ENCODE peak calls at places on chromosomes 13 and 19, in nine cellular contexts. I, V, N, E, B, F, T, R and D are unnamed samples.

GRCh38 chr13:109074436-109074835 is 445.0 kb downstream of the MYO16 start:
- DNase-seq in I (no peak), V (no peak), N (no peak), E (no peak), B (no peak), F (no peak), T (no peak), R (no peak), D (no peak)

GRCh38 chr13:65095118-65095517 is 2135.0 kb downstream of the PCDH9 start:
- DNase-seq in I (no peak), V (no peak), N (no peak), E (no peak), B (no peak), F (no peak), T (no peak), R (no peak), D (no peak)

GRCh38 chr19:12801466-12802266 is at the start of the genes PRDX2 and THSD8:
- DNase-seq in I (peak), V (no peak), N (peak), E (peak), B (peak), F (peak), T (peak), R (peak), D (peak)

GRCh38 chr19:17739121-17739875 is 12.0 kb upstream of the FCHO1 start:
- DNase-seq in I (peak), V (no peak), N (no peak), E (no peak), B (no peak), F (no peak), T (peak), R (peak), D (no peak)

GRCh38 chr13:77565635-77566034 is 30.1 kb downstream of the SCEL start:
- DNase-seq in I (no peak), V (no peak), N (no peak), E (no peak), B (no peak), F (no peak), T (no peak), R (no peak), D (no peak)

GRCh38 chr13:91368676-91369425 is 21.4 kb downstream of the MIR17HG start:
- DNase-seq in I (no peak), V (no peak), N (no peak), E (no peak), B (no peak), F (no peak), T (no peak), R (no peak), D (no peak)

GRCh38 chr13:46369506-46370268 is 17.4 kb downstream of the RUBCNL start:
- DNase-seq in I (no peak), V (no peak), N (no peak), E (no peak), B (no peak), F (no peak), T (no peak), R (no peak), D (no peak)

GRCh38 chr13:114219406-114219805 is 15.3 kb upstream of the CDC16 start:
- DNase-seq in I (no peak), V (no peak), N (no peak), E (no peak), B (no peak), F (no peak), T (no peak), R (no peak), D (no peak)

GRCh38 chr19:30312582-30313352 is 59.4 kb upstream of the ZNF536 start:
- DNase-seq in I (no peak), V (no peak), N (no peak), E (no peak), B (no peak), F (no peak), T (no peak), R (no peak), D (no peak)

GRCh38 chr19:57241181-57241580 is 749 bp downstream of the ZNF805 start:
- DNase-seq in I (no peak), V (no peak), N (no peak), E (no peak), B (no peak), F (no peak), T (no peak), R (no peak), D (no peak)

GRCh38 chr13:36090592-36090991 is 40.6 kb downstream of the DCLK1 start:
- DNase-seq in I (no peak), V (no peak), N (no peak), E (no peak), B (peak), F (no peak), T (no peak), R (peak), D (no peak)

GRCh38 chr13:107865643-107866006 is 349.7 kb downstream of the LIG4 start:
- DNase-seq in I (no peak), V (no peak), N (no peak), E (no peak), B (no peak), F (no peak), T (no peak), R (no peak), D (no peak)

GRCh38 chr19:913080-913748 is at the start of gene R3HDM4:
- DNase-seq in I (peak), V (peak), N (peak), E (peak), B (peak), F (peak), T (peak), R (peak), D (peak)

GRCh38 chr19:49214701-49215100 is 57.1 kb downstream of the TRPM4 start:
- DNase-seq in I (peak), V (no peak), N (no peak), E (no peak), B (no peak), F (no peak), T (no peak), R (no peak), D (no peak)

GRCh38 chr13:107809125-107809524 is 406.2 kb downstream of the LIG4 start:
- DNase-seq in I (no peak), V (no peak), N (no peak), E (no peak), B (no peak), F (no peak), T (no peak), R (no peak), D (no peak)

GRCh38 chr13:65387743-65388347 is 1842.3 kb downstream of the PCDH9 start:
- DNase-seq in I (no peak), V (no peak), N (no peak), E (no peak), B (no peak), F (no peak), T (no peak), R (no peak), D (no peak)

GRCh38 chr19:43644181-43644580 is 4.5 kb upstream of the CADM4 start:
- DNase-seq in I (no peak), V (no peak), N (no peak), E (no peak), B (no peak), F (no peak), T (no peak), R (no peak), D (no peak)

GRCh38 chr13:110215606-110216005 is 91.4 kb downstream of the COL4A1 start:
- DNase-seq in I (no peak), V (no peak), N (no peak), E (no peak), B (no peak), F (no peak), T (no peak), R (no peak), D (no peak)

GRCh38 chr13:111845621-111846351 is 221.2 kb upstream of the SOX1 start:
- DNase-seq in I (no peak), V (no peak), N (no peak), E (no peak), B (peak), F (peak), T (no peak), R (no peak), D (peak)

GRCh38 chr13:53064721-53065120 is 36.1 kb downstream of the OLFM4 start:
- DNase-seq in I (no peak), V (no peak), N (no peak), E (no peak), B (no peak), F (no peak), T (peak), R (no peak), D (no peak)

GRCh38 chr19:459724-460511 is 915 bp downstream of the SHC2 start:
- DNase-seq in I (peak), V (peak), N (peak), E (peak), B (peak), F (peak), T (peak), R (no peak), D (peak)

GRCh38 chr19:37933965-37934364 is 27.0 kb downstream of the SIPA1L3 start:
- DNase-seq in I (no peak), V (no peak), N (no peak), E (no peak), B (no peak), F (no peak), T (peak), R (no peak), D (no peak)

GRCh38 chr13:77827350-77827749 is 91.3 kb downstream of the EDNRB start:
- DNase-seq in I (no peak), V (no peak), N (no peak), E (no peak), B (no peak), F (no peak), T (peak), R (no peak), D (no peak)

GRCh38 chr13:90365130-90365529 is 982.4 kb upstream of the MIR17HG start:
- DNase-seq in I (no peak), V (no peak), N (no peak), E (no peak), B (no peak), F (no peak), T (no peak), R (no peak), D (no peak)

GRCh38 chr13:102690883-102691282 is 4.0 kb downstream of the METTL21C start:
- DNase-seq in I (no peak), V (no peak), N (no peak), E (no peak), B (no peak), F (no peak), T (no peak), R (no peak), D (no peak)

GRCh38 chr19:37930416-37930815 is 23.4 kb downstream of the SIPA1L3 start:
- DNase-seq in I (no peak), V (no peak), N (no peak), E (no peak), B (no peak), F (no peak), T (no peak), R (no peak), D (no peak)

GRCh38 chr19:44741841-44742352 is 6.6 kb upstream of the BCL3 start:
- DNase-seq in I (peak), V (peak), N (peak), E (peak), B (peak), F (no peak), T (peak), R (peak), D (peak)

GRCh38 chr13:100608906-100609305 is 20.3 kb upstream of the GGACT start:
- DNase-seq in I (peak), V (no peak), N (no peak), E (peak), B (no peak), F (no peak), T (no peak), R (no peak), D (no peak)

GRCh38 chr19:16532440-16533273 is 9.6 kb downstream of the CHERP start:
- DNase-seq in I (no peak), V (no peak), N (no peak), E (no peak), B (no peak), F (no peak), T (no peak), R (no peak), D (no peak)

GRCh38 chr13:43545317-43545874 is 241.4 kb downstream of the ENOX1 start:
- DNase-seq in I (no peak), V (no peak), N (no peak), E (no peak), B (no peak), F (no peak), T (no peak), R (no peak), D (no peak)
- H3K27ac ChIP-seq in I (no peak), V (no peak), N (no peak), E (no peak), B (no peak), F (no peak), T (no peak), R (no peak), D (no peak)

DNA sequence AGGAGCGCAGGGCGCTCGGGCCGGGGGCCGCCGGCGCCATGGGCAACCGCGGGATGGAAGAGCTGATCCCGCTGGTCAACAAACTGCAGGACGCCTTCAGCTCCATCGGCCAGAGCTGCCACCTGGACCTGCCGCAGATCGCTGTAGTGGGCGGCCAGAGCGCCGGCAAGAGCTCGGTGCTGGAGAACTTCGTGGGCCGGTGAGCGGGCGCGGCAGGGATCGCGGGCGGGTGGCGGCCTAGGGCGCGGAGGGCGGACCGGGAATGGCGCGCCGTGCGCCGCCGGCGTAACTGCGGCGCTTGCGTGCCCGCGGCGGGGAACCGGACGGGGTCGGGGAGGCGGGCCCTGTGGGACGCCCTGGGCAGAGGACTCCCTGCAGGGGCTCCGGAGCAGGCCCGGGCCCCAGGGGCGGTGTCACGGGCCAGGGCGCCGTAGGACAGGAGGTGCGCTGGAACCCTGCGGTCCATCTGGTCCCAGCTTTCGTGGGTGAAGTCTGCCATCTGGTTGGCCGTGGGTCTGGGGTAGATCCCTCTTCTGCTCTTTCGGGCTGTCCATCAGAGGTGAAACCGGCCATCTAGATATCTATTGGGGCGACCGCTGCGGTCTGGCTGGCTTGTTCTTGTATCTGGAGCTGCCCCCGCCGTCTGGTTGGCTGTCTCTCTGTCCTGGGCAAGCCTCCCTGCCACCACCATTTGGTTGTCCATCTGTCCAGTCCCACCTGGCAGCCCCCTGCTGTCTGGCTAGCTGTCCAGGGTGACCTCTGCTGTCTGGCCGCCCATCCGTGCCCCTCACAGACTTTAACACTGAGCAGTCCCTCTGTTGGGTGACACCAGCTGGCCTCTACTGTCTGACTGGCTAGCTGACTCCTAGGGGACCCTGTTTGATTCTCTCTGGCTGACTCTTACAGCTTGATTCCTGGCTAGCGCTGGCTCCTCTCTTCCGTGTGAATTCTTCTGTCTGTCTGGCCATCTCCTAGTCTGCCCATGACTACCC is 622 bp downstream of the DNM2 start:
- DNase-seq in I (peak), V (no peak), N (peak), E (no peak), B (no peak), F (peak), T (no peak), R (peak), D (no peak)
- H3K27ac ChIP-seq in I (peak), V (peak), N (peak), E (peak), B (peak), F (peak), T (peak), R (peak), D (peak)

GRCh38 chr13:98509271-98510155 is 67.4 kb downstream of the STK24 start:
- DNase-seq in I (peak), V (no peak), N (no peak), E (peak), B (peak), F (no peak), T (peak), R (peak), D (no peak)

GRCh38 chr13:98504371-98504963 is 72.4 kb downstream of the STK24 start:
- DNase-seq in I (no peak), V (no peak), N (no peak), E (no peak), B (no peak), F (no peak), T (no peak), R (no peak), D (no peak)

GRCh38 chr13:98506343-98507059 is 70.4 kb downstream of the STK24 start:
- DNase-seq in I (no peak), V (no peak), N (no peak), E (no peak), B (no peak), F (no peak), T (no peak), R (no peak), D (no peak)

GRCh38 chr13:98508280-98509074 is 68.4 kb downstream of the STK24 start:
- DNase-seq in I (no peak), V (no peak), N (no peak), E (no peak), B (no peak), F (no peak), T (no peak), R (no peak), D (no peak)

DNA sequence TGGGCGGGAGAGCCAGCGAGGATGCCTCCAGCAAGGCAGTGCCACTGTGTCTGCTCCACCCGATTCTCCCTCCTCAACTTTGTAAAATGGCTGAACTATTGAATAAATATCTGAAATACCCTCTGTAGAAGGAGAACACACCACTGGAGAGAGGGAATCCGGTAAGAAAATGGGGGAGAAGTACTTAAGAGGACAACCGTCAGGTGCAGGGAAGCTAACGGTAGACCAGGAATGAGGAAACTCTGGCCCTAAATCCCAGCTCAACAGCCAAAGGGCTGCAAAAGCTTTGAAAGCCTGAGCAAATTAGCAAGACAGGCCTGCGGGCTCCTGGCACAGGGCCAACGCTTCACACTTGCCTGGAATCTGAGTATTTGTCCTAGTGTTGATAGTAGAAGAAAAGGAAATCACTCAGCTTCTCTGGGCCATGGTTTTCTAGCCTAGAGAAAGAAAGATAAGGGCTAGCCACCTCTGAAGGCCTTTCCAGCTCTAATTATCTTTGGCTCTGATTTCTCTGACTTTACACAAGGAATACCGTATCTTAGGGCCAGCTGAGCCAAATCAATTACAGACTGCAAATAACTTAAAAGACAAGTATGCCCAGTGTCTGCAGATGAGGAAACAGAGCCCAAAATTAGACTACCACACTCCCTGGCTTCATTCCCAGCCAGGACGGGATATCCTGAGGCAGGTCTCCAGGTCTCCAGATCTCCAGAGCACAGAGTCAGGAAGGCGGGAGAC is 69.7 kb downstream of the STK24 start:
- DNase-seq in I (peak), V (peak), N (no peak), E (peak), B (no peak), F (no peak), T (peak), R (peak), D (no peak)
- H3K27ac ChIP-seq in I (peak), V (peak), N (no peak), E (peak), B (peak), F (no peak), T (peak), R (peak), D (no peak)

GRCh38 chr13:37503287-37503686 is 95.3 kb downstream of the POSTN start:
- DNase-seq in I (no peak), V (no peak), N (no peak), E (no peak), B (no peak), F (no peak), T (no peak), R (no peak), D (no peak)
- H3K27ac ChIP-seq in I (no peak), V (no peak), N (no peak), E (no peak), B (no peak), F (no peak), T (no peak), R (no peak), D (no peak)

DNA sequence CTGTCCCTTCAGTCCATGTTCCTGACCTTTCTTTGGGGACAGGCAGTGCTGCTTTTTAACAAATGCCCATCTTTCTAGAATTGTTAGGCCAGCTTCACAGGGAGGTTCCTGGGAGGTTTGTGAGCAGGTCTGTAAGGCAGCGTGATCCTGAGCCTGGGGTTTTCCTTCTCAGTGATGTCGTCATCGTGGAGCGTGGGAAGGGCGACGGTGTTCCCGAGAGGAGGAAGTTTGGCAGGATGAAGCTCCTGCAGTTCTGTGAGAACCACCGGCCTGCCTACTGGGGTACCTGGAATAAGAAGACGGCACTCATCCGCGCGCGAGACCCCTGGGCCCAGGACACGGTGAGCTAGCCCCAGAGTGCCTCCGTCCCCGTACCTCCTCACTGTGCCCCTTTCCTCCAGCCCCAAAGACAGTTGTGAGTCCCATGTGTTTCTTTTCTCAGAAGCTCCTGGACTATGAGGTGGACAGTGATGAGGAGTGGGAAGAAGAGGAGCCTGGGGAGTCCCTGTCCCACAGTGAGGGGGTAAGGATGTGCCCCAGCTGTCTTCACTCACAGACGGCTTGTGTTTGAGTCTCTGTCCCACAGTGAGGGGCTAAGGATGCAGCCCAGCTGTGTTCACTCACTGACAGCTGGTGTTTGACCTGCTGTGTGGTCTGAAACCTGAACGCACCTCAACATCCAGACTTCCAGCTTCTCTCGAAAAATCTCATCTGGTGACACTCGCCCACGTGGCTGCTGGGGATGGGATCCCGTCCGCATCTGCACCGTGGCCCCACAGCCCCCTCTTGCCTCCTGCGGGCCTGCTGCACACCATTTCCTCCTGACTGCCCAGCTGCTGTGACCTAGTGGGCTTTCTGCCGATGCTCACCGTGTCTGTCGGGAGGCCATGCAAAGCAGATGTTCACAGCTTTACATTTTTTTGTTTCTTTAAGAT is 27.1 kb downstream of the CHAF1A start:
- DNase-seq in I (no peak), V (no peak), N (no peak), E (no peak), B (no peak), F (no peak), T (no peak), R (no peak), D (no peak)
- H3K27ac ChIP-seq in I (no peak), V (no peak), N (no peak), E (no peak), B (no peak), F (no peak), T (no peak), R (no peak), D (no peak)

GRCh38 chr19:39508629-39509028 is 6.3 kb upstream of the SELENOV start:
- DNase-seq in I (no peak), V (no peak), N (no peak), E (no peak), B (no peak), F (no peak), T (no peak), R (no peak), D (no peak)

GRCh38 chr19:39507715-39508364 is 7.1 kb upstream of the SELENOV start:
- DNase-seq in I (no peak), V (no peak), N (no peak), E (no peak), B (no peak), F (no peak), T (no peak), R (no peak), D (no peak)

GRCh38 chr19:39506944-39507714 is 7.8 kb upstream of the SELENOV start:
- DNase-seq in I (no peak), V (no peak), N (no peak), E (peak), B (no peak), F (peak), T (no peak), R (no peak), D (no peak)

GRCh38 chr19:39509233-39509632 is 5.7 kb upstream of the SELENOV start:
- DNase-seq in I (no peak), V (no peak), N (no peak), E (no peak), B (no peak), F (no peak), T (no peak), R (no peak), D (no peak)

GRCh38 chr19:39506598-39506943 is 7.8 kb downstream of the DLL3 start:
- DNase-seq in I (no peak), V (no peak), N (no peak), E (no peak), B (no peak), F (no peak), T (no peak), R (no peak), D (no peak)
- H3K27ac ChIP-seq in I (no peak), V (no peak), N (no peak), E (no peak), B (no peak), F (no peak), T (no peak), R (no peak), D (no peak)